ENCODE peak calls at places on chromosomes 12 and 14, in four cellular contexts. One of them, this sample, is unnamed.
A peak's percentile ranks its signal among the peaks of the same experiment; 100 is the strongest.

GRCh38 chr12:6328945-6329692 is 12.8 kb downstream of the TNFRSF1A start:
- DNase-seq in AG09319: no peak
- DNase-seq in CD4-positive, alpha-beta T cell: no peak
- DNase-seq in A549: no peak
- DNase-seq in this sample: no peak

GRCh38 chr12:55720894-55721444 is 776 bp downstream of the RDH5 start:
- DNase-seq in AG09319: peak; percentile 84
- DNase-seq in A549: peak; percentile 57
- DNase-seq in CD4-positive, alpha-beta T cell: no peak
- DNase-seq in this sample: peak; percentile 79

GRCh38 chr12:88844426-88844825 is 264.2 kb upstream of the KITLG start:
- DNase-seq in AG09319: no peak
- DNase-seq in A549: no peak
- DNase-seq in CD4-positive, alpha-beta T cell: no peak
- DNase-seq in this sample: no peak

GRCh38 chr12:95591731-95592130 is 40.5 kb upstream of the USP44 start:
- DNase-seq in AG09319: no peak
- DNase-seq in CD4-positive, alpha-beta T cell: no peak
- DNase-seq in A549: no peak
- DNase-seq in this sample: no peak

GRCh38 chr14:24032727-24033418 is 18.9 kb upstream of the CARMIL3 start:
- DNase-seq in AG09319: peak; percentile 12
- DNase-seq in CD4-positive, alpha-beta T cell: no peak
- DNase-seq in A549: peak; percentile 41
- DNase-seq in this sample: peak; percentile 88

GRCh38 chr12:51005671-51006070 is 20.5 kb downstream of the SLC11A2 start:
- DNase-seq in A549: no peak
- DNase-seq in AG09319: no peak
- DNase-seq in CD4-positive, alpha-beta T cell: no peak
- DNase-seq in this sample: no peak

GRCh38 chr12:41073633-41074576 is 114.2 kb upstream of the PDZRN4 start:
- DNase-seq in A549: no peak
- DNase-seq in CD4-positive, alpha-beta T cell: no peak
- DNase-seq in AG09319: no peak
- DNase-seq in this sample: no peak

GRCh38 chr14:104805326-104805678 is 4.4 kb downstream of the ZBTB42 start:
- DNase-seq in CD4-positive, alpha-beta T cell: no peak
- DNase-seq in A549: peak; percentile 82
- DNase-seq in AG09319: no peak
- DNase-seq in this sample: peak; percentile 54

GRCh38 chr14:101027291-101027690 is 123.8 kb upstream of the RTL1 start:
- DNase-seq in CD4-positive, alpha-beta T cell: no peak
- DNase-seq in AG09319: no peak
- DNase-seq in A549: no peak
- DNase-seq in this sample: no peak

GRCh38 chr12:89162704-89163261 is 189.5 kb downstream of the DUSP6 start:
- DNase-seq in A549: peak; percentile 31
- DNase-seq in CD4-positive, alpha-beta T cell: no peak
- DNase-seq in AG09319: peak; percentile 94
- DNase-seq in this sample: peak; percentile 99

GRCh38 chr12:68529466-68529865 is 81.2 kb upstream of the RAP1B start:
- DNase-seq in AG09319: no peak
- DNase-seq in A549: no peak
- DNase-seq in CD4-positive, alpha-beta T cell: no peak
- DNase-seq in this sample: no peak

GRCh38 chr14:68815288-68816182 is 22.7 kb upstream of the ZFP36L1 start:
- DNase-seq in A549: no peak
- DNase-seq in CD4-positive, alpha-beta T cell: no peak
- DNase-seq in AG09319: no peak
- DNase-seq in this sample: no peak

GRCh38 chr14:93859957-93860356 is 67.2 kb upstream of the FAM181A start:
- DNase-seq in CD4-positive, alpha-beta T cell: no peak
- DNase-seq in AG09319: no peak
- DNase-seq in A549: no peak
- DNase-seq in this sample: no peak

GRCh38 chr12:106147956-106148355 is 9.2 kb upstream of the NUAK1 start:
- DNase-seq in A549: no peak
- DNase-seq in CD4-positive, alpha-beta T cell: no peak
- DNase-seq in AG09319: no peak
- DNase-seq in this sample: no peak

GRCh38 chr12:95721320-95721719 is 69.2 kb downstream of the NTN4 start:
- DNase-seq in AG09319: no peak
- DNase-seq in CD4-positive, alpha-beta T cell: no peak
- DNase-seq in A549: no peak
- DNase-seq in this sample: peak; percentile 25

GRCh38 chr14:103500148-103500990 is 22.3 kb downstream of the CKB start:
- DNase-seq in CD4-positive, alpha-beta T cell: peak; percentile 73
- DNase-seq in AG09319: peak; percentile 65
- DNase-seq in A549: no peak
- DNase-seq in this sample: peak; percentile 87

GRCh38 chr12:112126000-112126431 is 656 bp downstream of the TRAFD1 start:
- DNase-seq in CD4-positive, alpha-beta T cell: no peak
- DNase-seq in A549: no peak
- DNase-seq in AG09319: no peak
- DNase-seq in this sample: no peak

DNA sequence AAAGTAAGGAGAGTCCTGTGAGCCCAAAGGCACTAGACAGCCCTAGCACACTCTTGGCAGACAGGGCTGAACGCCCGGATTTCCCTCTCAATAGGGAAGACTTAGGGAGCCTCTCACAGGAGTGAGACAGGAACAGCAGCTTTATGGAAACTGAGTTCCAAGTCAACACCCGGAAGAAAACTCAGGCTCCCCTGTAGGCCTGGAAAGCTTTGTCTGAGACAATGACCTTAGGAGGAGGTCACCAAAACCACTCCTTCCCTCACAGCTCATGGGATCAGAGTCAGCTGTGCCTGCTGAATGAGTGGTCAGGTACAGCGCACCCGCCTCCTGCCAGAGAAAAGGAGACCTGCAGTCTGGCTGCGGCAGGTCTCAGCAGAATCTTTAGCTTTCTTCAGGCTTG is 229.5 kb downstream of the CACNA1C start:
- DNase-seq in CD4-positive, alpha-beta T cell: no peak
- DNase-seq in A549: no peak
- DNase-seq in AG09319: no peak
- DNase-seq in this sample: peak; percentile 42
- TF ChIP-seq CTCF in CD4-positive, alpha-beta T cell: no peak
- TF ChIP-seq CTCF in A549: no peak
- TF ChIP-seq CTCF in AG09319: no peak
- TF ChIP-seq CTCF in this sample: peak; percentile 30

GRCh38 chr12:26748412-26748740 is 84.6 kb downstream of the ITPR2 start:
- DNase-seq in CD4-positive, alpha-beta T cell: no peak
- DNase-seq in AG09319: no peak
- DNase-seq in A549: no peak
- DNase-seq in this sample: no peak
- TF ChIP-seq CTCF in CD4-positive, alpha-beta T cell: no peak
- TF ChIP-seq CTCF in AG09319: no peak
- TF ChIP-seq CTCF in A549: no peak
- TF ChIP-seq CTCF in this sample: no peak

GRCh38 chr14:73455294-73455693 is 3.1 kb downstream of the NUMB start:
- DNase-seq in A549: no peak
- DNase-seq in AG09319: no peak
- DNase-seq in CD4-positive, alpha-beta T cell: no peak
- DNase-seq in this sample: no peak

GRCh38 chr14:73460691-73461127 is 2.4 kb upstream of the NUMB start:
- DNase-seq in A549: no peak
- DNase-seq in CD4-positive, alpha-beta T cell: no peak
- DNase-seq in AG09319: no peak
- DNase-seq in this sample: peak; percentile 51

GRCh38 chr14:73457050-73457934 is 1.1 kb downstream of the NUMB start:
- DNase-seq in A549: no peak
- DNase-seq in CD4-positive, alpha-beta T cell: no peak
- DNase-seq in AG09319: no peak
- DNase-seq in this sample: no peak

GRCh38 chr14:73457935-73458218 is 469 bp downstream of the NUMB start:
- DNase-seq in AG09319: no peak
- DNase-seq in CD4-positive, alpha-beta T cell: no peak
- DNase-seq in A549: no peak
- DNase-seq in this sample: no peak

DNA sequence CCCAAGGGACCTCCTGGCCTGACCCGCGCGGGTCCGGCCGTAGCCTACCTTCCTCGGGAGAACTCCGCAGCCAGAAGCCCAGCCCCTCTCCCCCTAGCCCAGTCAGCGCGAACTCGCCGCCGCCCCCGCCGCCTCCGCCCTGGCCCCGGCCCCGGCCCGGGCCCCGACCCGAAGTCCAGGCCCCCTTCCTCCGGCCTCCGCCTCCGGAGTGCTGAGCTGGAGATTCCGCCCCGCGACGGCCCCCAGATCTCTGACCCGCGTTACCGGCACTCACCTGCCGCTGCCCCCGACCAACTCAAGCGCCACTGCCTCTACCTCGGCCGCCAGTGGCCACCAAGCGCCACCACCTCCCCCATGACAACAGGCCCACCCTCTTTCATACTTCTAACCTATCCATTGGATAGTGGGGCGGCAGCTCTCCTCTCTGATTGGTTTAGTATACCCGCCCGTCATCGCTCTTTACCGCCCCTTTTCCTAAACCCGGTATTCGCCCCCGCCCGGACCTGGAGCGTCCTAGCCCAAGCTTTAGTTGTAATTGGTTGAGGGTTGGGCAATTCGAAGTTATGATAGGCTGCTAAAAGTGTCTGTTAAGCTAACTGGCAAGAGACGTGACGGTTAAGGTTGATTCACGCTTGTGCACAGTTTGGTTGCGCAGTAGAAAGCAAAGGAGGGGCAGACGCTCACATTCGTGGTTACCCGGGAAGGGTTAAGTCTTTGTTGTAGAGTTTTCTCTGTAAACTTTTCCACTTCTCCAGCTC is at the start of gene NUMB:
- DNase-seq in A549: peak; percentile 99
- DNase-seq in AG09319: peak; percentile 100
- DNase-seq in CD4-positive, alpha-beta T cell: peak; percentile 88
- DNase-seq in this sample: peak; percentile 100
- TF ChIP-seq CTCF in A549: no peak
- TF ChIP-seq CTCF in AG09319: no peak
- TF ChIP-seq CTCF in CD4-positive, alpha-beta T cell: no peak
- TF ChIP-seq CTCF in this sample: no peak

GRCh38 chr14:74980746-74981661 is 21.7 kb upstream of the EIF2B2 start:
- DNase-seq in CD4-positive, alpha-beta T cell: no peak
- DNase-seq in AG09319: no peak
- DNase-seq in A549: no peak
- DNase-seq in this sample: peak; percentile 41

GRCh38 chr14:74980398-74980745 is 22.3 kb upstream of the EIF2B2 start:
- DNase-seq in A549: no peak
- DNase-seq in CD4-positive, alpha-beta T cell: no peak
- DNase-seq in AG09319: no peak
- DNase-seq in this sample: no peak

GRCh38 chr14:74978416-74978947 is 23.1 kb upstream of the PGF start:
- DNase-seq in AG09319: no peak
- DNase-seq in A549: no peak
- DNase-seq in CD4-positive, alpha-beta T cell: no peak
- DNase-seq in this sample: peak; percentile 22

GRCh38 chr14:74979029-74979428 is 23.6 kb upstream of the PGF start:
- DNase-seq in CD4-positive, alpha-beta T cell: no peak
- DNase-seq in AG09319: no peak
- DNase-seq in A549: no peak
- DNase-seq in this sample: no peak

GRCh38 chr14:74979442-74980397 is 23.0 kb upstream of the EIF2B2 start:
- DNase-seq in AG09319: peak; percentile 81
- DNase-seq in A549: no peak
- DNase-seq in CD4-positive, alpha-beta T cell: no peak
- DNase-seq in this sample: peak; percentile 47
- TF ChIP-seq CTCF in AG09319: peak; percentile 49
- TF ChIP-seq CTCF in A549: no peak
- TF ChIP-seq CTCF in CD4-positive, alpha-beta T cell: no peak
- TF ChIP-seq CTCF in this sample: peak; percentile 31

DNA sequence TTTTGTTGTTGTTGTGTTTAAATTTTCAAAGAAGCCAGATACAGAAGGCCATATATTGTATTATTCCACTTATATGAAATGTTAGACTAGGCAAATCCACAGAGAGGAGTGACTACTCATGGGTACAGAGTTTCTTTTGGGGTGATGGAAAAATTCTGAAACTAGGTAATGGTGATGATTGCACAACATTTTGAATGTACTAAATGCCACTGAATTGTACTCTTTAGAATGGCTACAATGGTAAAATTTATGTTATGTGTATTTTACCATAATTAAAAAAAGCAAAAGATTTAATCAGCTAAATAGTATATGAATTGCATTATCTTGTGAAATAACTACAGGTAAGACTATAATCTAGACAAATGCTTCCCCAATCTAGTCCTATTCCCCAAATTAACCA is 733.6 kb upstream of the TMEM132C start:
- DNase-seq in AG09319: no peak
- DNase-seq in CD4-positive, alpha-beta T cell: no peak
- DNase-seq in A549: no peak
- DNase-seq in this sample: no peak
- TF ChIP-seq CTCF in AG09319: no peak
- TF ChIP-seq CTCF in CD4-positive, alpha-beta T cell: no peak
- TF ChIP-seq CTCF in A549: no peak
- TF ChIP-seq CTCF in this sample: no peak

GRCh38 chr12:118120579-118121363 is 15.2 kb upstream of the PEBP1 start:
- DNase-seq in A549: peak; percentile 94
- DNase-seq in AG09319: no peak
- DNase-seq in CD4-positive, alpha-beta T cell: peak; percentile 46
- DNase-seq in this sample: peak; percentile 71
- TF ChIP-seq CTCF in A549: peak; percentile 75
- TF ChIP-seq CTCF in AG09319: peak; percentile 58
- TF ChIP-seq CTCF in CD4-positive, alpha-beta T cell: peak; percentile 82
- TF ChIP-seq CTCF in this sample: peak; percentile 42

This sample was measured in fibroblast of villous mesenchyme.